ENCODE peak calls at places on chromosomes 16 and 17, in seven cellular contexts. G, T, S, L, J, M and Q are unnamed samples.

GRCh38 chr17:28576758-28577465 is at the start of gene ALDOC:
- DNase-seq in G (peak; percentile 98), T (peak; percentile 92), S (peak; percentile 63), L (peak; percentile 95), J (peak; percentile 99), M (peak; percentile 99), Q (peak; percentile 97)

GRCh38 chr16:89522287-89522686 is 14.1 kb downstream of the SPG7 start:
- DNase-seq in G (no peak), T (no peak), S (no peak), L (no peak), J (no peak), M (no peak), Q (no peak)

GRCh38 chr17:2731807-2732206 is 17.6 kb downstream of the CCDC92B start:
- DNase-seq in G (no peak), T (no peak), S (no peak), L (no peak), J (no peak), M (no peak), Q (no peak)

GRCh38 chr17:77838748-77839147 is 119.8 kb upstream of the TNRC6C start:
- DNase-seq in G (no peak), T (no peak), S (no peak), L (no peak), J (no peak), M (no peak), Q (no peak)

GRCh38 chr16:66932076-66932475 is 2.1 kb downstream of the CIAO2B start:
- DNase-seq in G (no peak), T (no peak), S (no peak), L (no peak), J (no peak), M (no peak), Q (no peak)

GRCh38 chr17:82752371-82753200 is 721 bp downstream of the TBCD start:
- DNase-seq in G (no peak), T (no peak), S (no peak), L (no peak), J (no peak), M (peak; percentile 58), Q (no peak)

GRCh38 chr17:67085406-67085805 is 41.1 kb downstream of the CACNG1 start:
- DNase-seq in G (no peak), T (no peak), S (no peak), L (no peak), J (no peak), M (no peak), Q (no peak)

GRCh38 chr16:67252806-67253497 is 4.2 kb downstream of the SLC9A5 start:
- DNase-seq in G (no peak), T (no peak), S (no peak), L (no peak), J (no peak), M (no peak), Q (no peak)

GRCh38 chr16:2829501-2830354 is at the start of gene ZG16B:
- DNase-seq in G (no peak), T (no peak), S (no peak), L (no peak), J (no peak), M (peak; percentile 47), Q (no peak)

GRCh38 chr16:72783716-72784320 is 264.1 kb downstream of the ZFHX3 start:
- DNase-seq in G (no peak), T (no peak), S (no peak), L (no peak), J (no peak), M (no peak), Q (no peak)

GRCh38 chr16:14389359-14389758 is 240.7 kb downstream of the PARN start:
- DNase-seq in G (no peak), T (no peak), S (no peak), L (no peak), J (no peak), M (no peak), Q (no peak)

GRCh38 chr17:39548494-39548893 is 59.2 kb downstream of the NEUROD2 start:
- DNase-seq in G (no peak), T (no peak), S (no peak), L (no peak), J (no peak), M (no peak), Q (no peak)

GRCh38 chr17:43094129-43094834 is 30.9 kb downstream of the BRCA1 start:
- DNase-seq in G (no peak), T (no peak), S (peak; percentile 53), L (no peak), J (no peak), M (no peak), Q (no peak)

GRCh38 chr16:54647731-54648221 is 282.9 kb upstream of the IRX5 start:
- DNase-seq in G (no peak), T (no peak), S (peak; percentile 79), L (no peak), J (no peak), M (no peak), Q (no peak)

GRCh38 chr17:45852535-45853297 is 8.0 kb downstream of the SPPL2C start:
- DNase-seq in G (peak; percentile 47), T (no peak), S (peak; percentile 11), L (peak; percentile 5), J (no peak), M (no peak), Q (peak; percentile 52)

GRCh38 chr16:65154321-65154720 is 32.5 kb upstream of the CDH11 start:
- DNase-seq in G (no peak), T (no peak), S (no peak), L (no peak), J (no peak), M (no peak), Q (no peak)

GRCh38 chr17:73209436-73209835 is 16.6 kb downstream of the COG1 start:
- DNase-seq in G (no peak), T (no peak), S (no peak), L (no peak), J (peak; percentile 53), M (no peak), Q (no peak)

GRCh38 chr16:63018581-63019223 is 982.5 kb upstream of the CDH8 start:
- DNase-seq in G (no peak), T (no peak), S (no peak), L (no peak), J (no peak), M (no peak), Q (no peak)

GRCh38 chr16:71723537-71724319 is 773 bp downstream of the PHLPP2 start:
- DNase-seq in G (peak; percentile 77), T (peak; percentile 60), S (no peak), L (peak; percentile 87), J (peak; percentile 93), M (peak; percentile 80), Q (peak; percentile 55)

GRCh38 chr17:76612977-76613851 is 27.6 kb upstream of the ST6GALNAC2 start:
- DNase-seq in G (no peak), T (no peak), S (no peak), L (no peak), J (no peak), M (no peak), Q (no peak)

GRCh38 chr17:80981062-80981902 is 10.4 kb upstream of the CHMP6 start:
- DNase-seq in G (peak; percentile 36), T (no peak), S (no peak), L (no peak), J (no peak), M (no peak), Q (no peak)

GRCh38 chr16:89598199-89598598 is 15.2 kb upstream of the DPEP1 start:
- DNase-seq in G (no peak), T (no peak), S (no peak), L (no peak), J (no peak), M (no peak), Q (no peak)

GRCh38 chr16:57061084-57061905 is 31.1 kb upstream of the CPNE2 start:
- DNase-seq in G (no peak), T (no peak), S (no peak), L (no peak), J (peak; percentile 96), M (peak; percentile 97), Q (no peak)

GRCh38 chr17:13522749-13523148 is 79.0 kb downstream of the HS3ST3A1 start:
- DNase-seq in G (no peak), T (no peak), S (no peak), L (no peak), J (no peak), M (no peak), Q (no peak)

GRCh38 chr16:86455116-86455515 is 55.2 kb upstream of the FOXF1 start:
- DNase-seq in G (no peak), T (no peak), S (peak; percentile 91), L (no peak), J (no peak), M (no peak), Q (no peak)